ENCODE peak calls at places on chromosomes 7 and 10, in ten cellular contexts. Y is brain microvascular endothelial cell, O is HCT116, Q is right lobe of liver, V is Panc1, K is aorta, W is mesendoderm, J is kidney epithelial cell, X is right atrium auricular region, Z is endodermal cell. H is an unnamed sample.

GRCh38 chr7:5636446-5636835 is 145.0 kb downstream of the RNF216 start:
- DNase-seq in K (no peak), Q (no peak), W (peak), Y (no peak), V (no peak), X (no peak), O (no peak), J (no peak), Z (no peak), H (no peak)

GRCh38 chr7:46230298-46231295 is 309.5 kb upstream of the IGFBP3 start:
- DNase-seq in Q (no peak), O (no peak), W (no peak), Z (no peak), Y (peak), J (no peak), V (no peak), K (no peak), X (no peak), H (no peak)

GRCh38 chr7:3836855-3837254 is 535.8 kb downstream of the SDK1 start:
- DNase-seq in K (no peak), Y (no peak), X (no peak), Z (no peak), V (no peak), W (no peak), Q (no peak), O (no peak), J (no peak), H (no peak)

GRCh38 chr7:129792721-129793120 is 160.0 kb downstream of the UBE2H start:
- DNase-seq in O (no peak), K (no peak), Q (no peak), Y (no peak), X (no peak), V (no peak), J (no peak), Z (peak), W (no peak), H (no peak)

GRCh38 chr10:3400368-3400767 is 227.8 kb upstream of the PITRM1 start:
- DNase-seq in Q (peak), Y (peak), W (no peak), K (no peak), X (peak), V (no peak), J (no peak), O (no peak), Z (no peak), H (no peak)

GRCh38 chr7:159033956-159034938 is 110.4 kb downstream of the VIPR2 start:
- DNase-seq in X (peak), W (no peak), K (no peak), Y (no peak), V (no peak), O (no peak), Z (peak), Q (no peak), J (no peak), H (no peak)

GRCh38 chr10:2972216-2972615 is 95.1 kb upstream of the PFKP start:
- DNase-seq in W (no peak), Y (no peak), X (no peak), K (no peak), V (no peak), Q (no peak), Z (no peak), O (no peak), J (no peak), H (no peak)

GRCh38 chr7:18175801-18176450 is 148.3 kb upstream of the PRPS1L1 start:
- DNase-seq in Y (no peak), X (no peak), K (no peak), Z (no peak), O (no peak), Q (no peak), J (no peak), W (peak), V (no peak), H (no peak)

GRCh38 chr7:42014625-42015412 is 222.2 kb downstream of the GLI3 start:
- DNase-seq in V (no peak), J (no peak), X (no peak), Y (peak), Q (no peak), O (peak), W (peak), Z (peak), K (no peak), H (peak)

GRCh38 chr10:60820093-60820769 is 42.0 kb downstream of the CDK1 start:
- DNase-seq in Q (no peak), X (no peak), V (no peak), Z (peak), W (peak), K (no peak), Y (peak), O (no peak), J (no peak), H (no peak)

GRCh38 chr7:78191475-78192079 is 393.0 kb downstream of the PHTF2 start:
- DNase-seq in Z (no peak), X (no peak), Q (no peak), W (no peak), Y (no peak), V (no peak), J (no peak), K (no peak), O (no peak), H (no peak)

GRCh38 chr7:43799605-43800004 is 41.1 kb downstream of the BLVRA start:
- DNase-seq in O (no peak), Y (no peak), V (no peak), W (no peak), X (no peak), Q (no peak), J (no peak), K (no peak), Z (no peak), H (no peak)

GRCh38 chr7:29342761-29343160 is 148.2 kb downstream of the CHN2 start:
- DNase-seq in X (no peak), K (no peak), O (no peak), W (no peak), Z (peak), Y (no peak), Q (no peak), J (no peak), V (no peak), H (peak)

GRCh38 chr10:69421611-69422308 is 5.0 kb upstream of the TACR2 start:
- DNase-seq in X (peak), W (no peak), O (no peak), V (no peak), Y (no peak), J (no peak), Z (no peak), Q (no peak), K (no peak), H (peak)

DNA sequence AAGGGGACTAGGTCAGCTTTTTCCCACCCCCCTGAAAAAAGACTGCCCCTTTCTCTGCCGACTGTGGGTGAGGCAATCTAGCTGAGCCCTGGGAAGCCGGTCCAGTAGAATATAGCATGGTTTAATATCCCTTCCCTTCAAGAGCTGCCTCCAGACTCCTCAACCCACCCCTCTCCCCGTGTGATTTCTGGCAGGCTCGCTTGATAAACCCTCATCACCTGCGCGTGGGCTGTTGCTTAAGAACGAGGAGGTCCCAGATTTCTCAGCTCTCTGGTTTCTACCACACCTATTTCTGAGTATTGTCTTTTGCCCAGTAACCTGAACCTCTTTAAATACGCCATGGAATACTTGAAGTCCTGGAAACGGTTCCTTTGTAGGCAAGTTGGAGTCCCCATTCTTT is 2.0 kb upstream of the LRRC4 start:
- DNase-seq in V (no peak), O (no peak), Z (no peak), Q (no peak), K (no peak), W (no peak), X (no peak), J (no peak), Y (no peak), H (no peak)
- H3K4me3 ChIP-seq in V (no peak), O (no peak), Z (no peak), Q (no peak), K (no peak), W (no peak), X (no peak), J (no peak), Y (no peak), H (no peak)

GRCh38 chr10:71727429-71728217 is 8.0 kb upstream of the C10orf105 start:
- DNase-seq in J (no peak), Z (no peak), K (peak), O (no peak), X (peak), V (no peak), Y (no peak), W (no peak), Q (peak), H (peak)
- H3K4me3 ChIP-seq in J (no peak), Z (no peak), K (no peak), O (no peak), X (no peak), V (no peak), Y (no peak), W (no peak), Q (no peak), H (peak)

GRCh38 chr10:119893845-119894427 is 1.4 kb downstream of the SEC23IP start:
- DNase-seq in V (no peak), X (no peak), Q (no peak), Z (no peak), O (no peak), W (no peak), Y (no peak), K (no peak), J (no peak), H (no peak)
- H3K4me3 ChIP-seq in V (peak), X (no peak), Q (peak), Z (peak), O (peak), W (no peak), Y (peak), K (no peak), J (no peak), H (no peak)

GRCh38 chr10:112343056-112343806 is 30.7 kb upstream of the ACSL5 start:
- DNase-seq in Y (no peak), Q (no peak), W (no peak), V (no peak), X (peak), K (no peak), J (no peak), Z (no peak), O (no peak), H (no peak)

GRCh38 chr10:112345743-112346142 is 28.2 kb upstream of the ACSL5 start:
- DNase-seq in Z (no peak), O (no peak), J (no peak), V (no peak), K (no peak), W (no peak), X (peak), Q (no peak), Y (no peak), H (no peak)

GRCh38 chr10:112346774-112347173 is 27.1 kb upstream of the ACSL5 start:
- DNase-seq in Q (no peak), J (no peak), Z (no peak), V (no peak), K (no peak), X (no peak), Y (no peak), O (no peak), W (no peak), H (no peak)

GRCh38 chr10:112345202-112345601 is 28.7 kb upstream of the ACSL5 start:
- DNase-seq in K (no peak), W (no peak), X (no peak), Y (no peak), Z (no peak), O (no peak), Q (no peak), V (no peak), J (no peak), H (no peak)

GRCh38 chr10:112344261-112344660 is 29.7 kb upstream of the ACSL5 start:
- DNase-seq in X (peak), O (no peak), W (no peak), V (no peak), J (no peak), K (no peak), Y (no peak), Z (no peak), Q (no peak), H (no peak)
- H3K4me3 ChIP-seq in X (no peak), O (no peak), W (no peak), V (no peak), J (no peak), K (no peak), Y (no peak), Z (no peak), Q (no peak), H (no peak)

DNA sequence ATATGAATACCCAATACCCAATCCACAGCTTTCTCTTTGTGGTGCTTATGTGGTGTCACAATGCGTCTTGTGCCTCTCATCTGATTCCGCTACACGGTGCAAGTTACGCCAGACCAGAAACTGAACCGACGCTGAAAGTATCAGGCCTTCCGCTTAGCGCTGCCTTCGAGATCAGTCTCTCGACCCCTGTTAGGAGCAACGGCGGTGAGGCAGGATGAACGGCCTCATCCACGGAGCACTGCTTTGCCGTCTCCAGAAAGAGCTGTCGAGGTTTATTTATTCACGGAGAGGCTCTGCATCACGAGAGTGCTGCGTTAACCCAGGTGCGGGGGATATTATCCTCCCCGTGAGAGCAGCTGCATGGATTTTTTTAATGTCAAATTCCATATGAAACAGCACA is 464.3 kb downstream of the DNAJB6 start:
- DNase-seq in X (no peak), Y (no peak), Z (no peak), J (no peak), K (peak), Q (peak), W (no peak), V (no peak), O (no peak), H (no peak)
- H3K4me3 ChIP-seq in X (no peak), Y (no peak), Z (no peak), J (no peak), K (no peak), Q (no peak), W (no peak), V (no peak), O (no peak), H (no peak)

GRCh38 chr7:47578581-47579270 is 3.2 kb downstream of the TNS3 start:
- DNase-seq in Q (no peak), V (no peak), K (peak), Z (no peak), Y (peak), J (no peak), W (no peak), X (no peak), O (no peak), H (no peak)
- H3K4me3 ChIP-seq in Q (no peak), V (peak), K (no peak), Z (no peak), Y (no peak), J (no peak), W (no peak), X (no peak), O (no peak), H (no peak)

GRCh38 chr7:150450491-150450992 is at the start of gene GIMAP8:
- DNase-seq in O (no peak), K (peak), W (no peak), Y (no peak), X (peak), J (no peak), Z (peak), V (no peak), Q (peak), H (no peak)

GRCh38 chr7:150448789-150449147 is 1.7 kb upstream of the GIMAP8 start:
- DNase-seq in W (peak), Q (peak), V (peak), K (peak), Y (peak), O (peak), Z (peak), X (peak), J (no peak), H (peak)

GRCh38 chr7:150446288-150446938 is 4.0 kb upstream of the GIMAP8 start:
- DNase-seq in X (no peak), Y (no peak), V (no peak), W (no peak), J (no peak), Q (no peak), K (no peak), Z (no peak), O (no peak), H (no peak)

GRCh38 chr7:150449206-150449956 is 1.0 kb upstream of the GIMAP8 start:
- DNase-seq in X (no peak), Y (no peak), Z (no peak), V (no peak), W (no peak), K (no peak), O (no peak), J (no peak), Q (no peak), H (no peak)

DNA sequence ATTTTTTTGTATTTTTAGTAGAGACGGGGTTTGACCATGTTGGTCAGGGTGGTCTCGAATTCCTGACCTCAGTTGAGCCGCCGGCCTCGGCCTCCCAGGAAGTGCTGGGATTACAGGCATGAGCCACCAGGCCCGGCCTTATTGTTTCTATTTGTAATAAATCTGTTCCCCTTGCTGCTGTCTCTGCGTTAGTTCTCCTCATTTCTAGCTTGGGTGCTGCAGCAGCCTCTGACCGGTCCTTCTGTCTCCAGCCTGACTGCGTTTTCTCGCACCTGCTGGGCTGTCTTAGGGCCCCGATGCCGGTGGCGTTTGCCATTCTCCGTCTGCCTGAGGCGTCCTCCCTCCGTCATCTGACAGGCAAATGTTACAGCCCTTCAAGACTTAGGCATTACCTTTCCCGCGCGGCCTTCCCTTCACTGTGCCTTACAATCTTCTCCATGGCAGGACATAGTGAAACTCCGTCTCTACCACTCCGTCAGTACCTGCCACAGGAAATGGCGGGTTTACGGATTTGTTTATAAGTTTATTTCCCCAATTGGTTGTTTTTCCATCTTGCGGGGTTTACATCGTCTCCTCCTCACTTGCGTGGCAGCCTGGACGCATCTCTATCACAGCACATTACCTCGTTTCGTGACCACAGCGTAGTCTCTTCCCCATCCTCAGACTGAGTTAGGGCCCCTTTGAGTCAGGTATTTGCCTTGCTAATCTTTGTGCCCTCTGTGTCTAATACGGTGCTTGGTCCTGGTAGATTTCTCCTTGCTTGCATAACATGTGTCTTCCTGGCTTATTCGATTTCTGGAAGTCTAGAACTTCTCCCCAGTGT is 2.3 kb upstream of the GIMAP8 start:
- DNase-seq in Y (no peak), J (no peak), K (no peak), X (no peak), O (no peak), W (no peak), Z (no peak), Q (no peak), V (no peak), H (no peak)
- H3K4me3 ChIP-seq in Y (no peak), J (no peak), K (no peak), X (no peak), O (no peak), W (no peak), Z (no peak), Q (no peak), V (no peak), H (no peak)